ENCODE peak calls at places on chromosome 13, in six cellular contexts. U is osteoblast, A is caudate nucleus, V is A549, E is Karpas-422, R is aorta. K is an unnamed sample.

GRCh38 chr13:78709028-78709427 is 50.1 kb upstream of the OBI1 start:
- DNase-seq in E (no peak), V (peak), R (no peak), U (peak), A (no peak), K (no peak)

GRCh38 chr13:30734434-30734833 is 909 bp upstream of the ALOX5AP start:
- DNase-seq in E (no peak), V (no peak), R (no peak), U (peak), A (no peak), K (no peak)

GRCh38 chr13:26048745-26049144 is 3.1 kb downstream of the SHISA2 start:
- DNase-seq in A (no peak), E (no peak), V (no peak), R (no peak), U (no peak), K (no peak)

GRCh38 chr13:94595006-94595942 is 678 bp downstream of the TGDS start:
- DNase-seq in A (no peak), V (no peak), R (no peak), E (peak), U (peak), K (peak)

GRCh38 chr13:114032121-114032799 is 58.4 kb upstream of the C13orf46 start:
- DNase-seq in V (no peak), U (peak), E (no peak), R (no peak), A (no peak), K (no peak)

GRCh38 chr13:110179116-110179857 is 127.7 kb downstream of the COL4A1 start:
- DNase-seq in U (no peak), A (no peak), E (no peak), V (no peak), R (no peak), K (no peak)

GRCh38 chr13:99119686-99120085 is 81.0 kb upstream of the UBAC2 start:
- DNase-seq in R (no peak), E (no peak), A (no peak), U (no peak), V (peak), K (peak)

GRCh38 chr13:48493076-48493765 is 39.7 kb downstream of the RCBTB2 start:
- DNase-seq in U (no peak), E (peak), A (no peak), V (no peak), R (no peak), K (peak)

GRCh38 chr13:21639604-21640003 is 31.3 kb upstream of the FGF9 start:
- DNase-seq in R (no peak), U (no peak), E (no peak), A (no peak), V (no peak), K (no peak)

GRCh38 chr13:35930665-35931631 is 200.2 kb downstream of the DCLK1 start:
- DNase-seq in R (no peak), U (peak), V (peak), E (no peak), A (no peak), K (no peak)

GRCh38 chr13:97953376-97953970 is at the start of gene IPO5:
- DNase-seq in U (peak), R (no peak), V (no peak), A (no peak), E (no peak), K (no peak)

GRCh38 chr13:94252209-94252608 is 227.3 kb downstream of the DCT start:
- DNase-seq in V (no peak), U (no peak), R (no peak), A (no peak), E (no peak), K (no peak)

GRCh38 chr13:44238011-44238421 is 135.6 kb upstream of the SERP2 start:
- DNase-seq in V (no peak), R (no peak), A (no peak), U (no peak), E (no peak), K (no peak)
- H3K27ac ChIP-seq in V (peak), R (peak), A (peak), U (peak), E (no peak), K (no peak)

DNA sequence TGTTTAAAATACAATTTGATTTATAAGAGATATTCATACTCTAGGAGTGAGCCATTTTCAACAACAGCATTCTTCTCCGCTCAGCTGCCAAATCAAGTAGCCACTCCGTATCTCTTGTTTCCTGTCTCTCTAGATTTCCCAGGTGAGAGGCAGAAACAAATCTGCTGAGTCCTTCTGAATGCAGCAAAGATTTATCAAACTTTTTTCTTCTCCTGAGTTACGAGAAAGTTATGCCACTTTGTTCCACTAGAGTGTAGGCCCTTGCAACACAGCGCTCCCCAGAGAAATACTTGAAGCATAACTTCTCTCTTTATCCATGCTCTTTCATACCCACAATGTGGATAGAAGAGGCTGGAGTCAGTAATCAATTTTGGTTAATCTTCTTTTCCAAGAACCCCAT is 1960.8 kb downstream of the OLFM4 start:
- DNase-seq in A (no peak), V (no peak), E (no peak), R (no peak), U (no peak), K (no peak)
- H3K27ac ChIP-seq in A (no peak), V (no peak), E (no peak), R (no peak), U (no peak), K (no peak)

GRCh38 chr13:40576369-40576768 is 90.1 kb downstream of the FOXO1 start:
- DNase-seq in E (peak), R (no peak), V (no peak), U (peak), A (no peak), K (no peak)
- H3K27ac ChIP-seq in E (peak), R (no peak), V (no peak), U (no peak), A (no peak), K (no peak)

DNA sequence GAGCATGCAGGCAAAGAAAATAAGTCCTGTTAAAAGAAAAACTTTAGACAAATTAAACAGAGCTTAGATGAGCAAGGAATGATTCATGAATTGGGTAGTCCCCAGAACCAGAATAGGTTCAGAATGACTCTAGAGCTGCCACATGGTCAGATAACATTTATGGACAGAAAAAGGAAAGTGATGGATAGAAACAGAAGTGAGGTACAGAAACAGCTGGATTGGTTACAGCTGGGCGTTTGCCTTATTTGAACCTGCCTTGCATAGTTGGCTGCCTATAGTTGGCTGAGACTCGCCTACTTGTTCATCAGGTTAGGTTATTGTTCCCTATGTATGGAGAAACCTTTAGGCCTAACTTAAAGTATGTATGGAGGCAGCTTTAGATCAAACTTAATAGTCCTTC is 35.4 kb downstream of the WDFY2 start:
- DNase-seq in R (no peak), E (no peak), V (no peak), U (no peak), A (no peak), K (no peak)
- H3K27ac ChIP-seq in R (peak), E (no peak), V (peak), U (peak), A (peak), K (no peak)

DNA sequence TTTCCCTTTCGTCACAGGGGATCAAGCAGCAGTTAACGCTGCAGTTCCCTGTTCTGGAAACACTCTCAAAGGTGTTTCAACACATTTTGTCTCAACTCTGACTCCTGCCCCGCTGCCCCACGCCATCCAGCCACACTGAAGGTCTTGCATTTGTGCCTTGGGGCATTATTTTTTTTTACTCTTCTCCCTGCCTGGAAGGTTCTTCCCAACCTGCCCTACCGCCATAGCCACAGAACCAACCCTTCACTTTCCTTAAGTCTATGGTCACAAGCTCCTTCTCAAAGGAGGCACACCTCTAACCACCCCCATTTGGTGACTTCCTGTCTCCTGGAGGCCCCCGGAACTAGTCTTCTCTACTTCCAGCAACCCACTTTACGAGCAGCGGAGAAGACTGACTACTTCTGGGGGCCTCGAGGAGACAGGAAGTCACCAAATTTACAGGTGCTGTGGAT is 17.2 kb downstream of the KL start:
- DNase-seq in U (no peak), V (no peak), E (no peak), A (no peak), R (no peak), K (peak)
- H3K27ac ChIP-seq in U (no peak), V (no peak), E (no peak), A (no peak), R (no peak), K (no peak)

GRCh38 chr13:40328091-40328490 is 338.4 kb downstream of the FOXO1 start:
- DNase-seq in U (no peak), A (no peak), E (no peak), V (no peak), R (no peak), K (no peak)
- H3K27ac ChIP-seq in U (no peak), A (no peak), E (no peak), V (no peak), R (no peak), K (no peak)

GRCh38 chr13:27921421-27921960 is 1.7 kb downstream of the PDX1 start:
- DNase-seq in A (no peak), E (no peak), U (peak), V (no peak), R (no peak), K (no peak)

GRCh38 chr13:27922974-27923612 is 3.3 kb downstream of the PDX1 start:
- DNase-seq in U (no peak), R (no peak), E (no peak), V (no peak), A (no peak), K (no peak)

GRCh38 chr13:27920677-27921420 is 1.0 kb downstream of the PDX1 start:
- DNase-seq in A (no peak), U (peak), E (no peak), R (no peak), V (peak), K (no peak)

GRCh38 chr13:27923794-27924528 is 4.2 kb downstream of the PDX1 start:
- DNase-seq in U (no peak), R (no peak), V (no peak), A (no peak), E (no peak), K (no peak)

DNA sequence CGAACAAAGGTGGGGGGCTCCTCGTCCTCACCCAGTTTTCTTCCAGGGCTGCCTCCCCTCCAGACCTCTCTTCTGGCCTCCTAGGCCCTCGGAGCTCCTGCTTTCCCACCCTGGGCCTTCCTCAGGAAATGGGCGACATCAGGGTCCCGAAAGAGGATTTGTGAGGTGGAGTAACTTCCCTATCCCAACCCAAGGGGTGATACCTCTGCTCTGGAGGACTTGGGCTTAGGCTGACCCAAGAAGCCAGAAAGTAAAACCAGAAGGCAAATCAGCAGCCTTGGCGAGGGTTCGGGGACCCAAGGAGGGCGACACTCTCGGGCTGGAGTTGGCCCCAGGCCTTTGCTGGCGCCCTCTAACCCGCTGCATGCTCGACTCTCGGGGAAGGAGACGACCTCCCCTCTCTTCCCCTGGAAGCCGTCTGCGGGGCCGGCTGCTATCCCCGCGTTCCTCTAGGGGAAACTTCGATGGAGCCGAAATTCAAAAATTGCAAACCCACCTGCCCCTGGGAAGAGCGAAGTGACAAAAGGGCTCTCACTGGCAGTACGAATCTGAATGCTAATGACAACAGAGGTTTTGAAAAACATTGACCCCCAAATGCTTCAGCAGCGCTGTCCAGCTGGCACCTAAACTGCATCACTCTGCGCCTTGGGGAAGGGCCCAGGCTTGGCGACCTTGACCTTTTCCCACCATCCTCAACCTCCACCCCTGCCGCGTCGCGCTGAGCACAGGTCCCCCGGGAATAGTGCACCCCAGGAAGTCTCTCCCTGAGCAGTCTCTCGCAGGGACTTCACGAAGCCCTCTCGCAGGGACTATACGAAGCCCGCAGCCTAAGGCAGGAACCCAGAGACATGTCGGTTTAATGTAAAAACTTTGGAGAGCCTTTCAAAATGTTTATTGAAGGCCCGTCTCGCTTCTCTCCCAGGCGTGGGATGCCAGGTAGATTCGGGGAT is 2.4 kb downstream of the PDX1 start:
- DNase-seq in R (no peak), U (peak), A (no peak), V (no peak), E (no peak), K (no peak)
- H3K27ac ChIP-seq in R (no peak), U (no peak), A (no peak), V (no peak), E (no peak), K (no peak)

GRCh38 chr13:112718318-112718717 is 28.5 kb downstream of the ATP11A start:
- DNase-seq in V (no peak), A (no peak), R (no peak), E (no peak), U (no peak), K (no peak)
- H3K27ac ChIP-seq in V (no peak), A (no peak), R (no peak), E (no peak), U (no peak), K (no peak)

GRCh38 chr13:33233547-33233946 is 52.0 kb downstream of the STARD13 start:
- DNase-seq in R (no peak), V (no peak), U (no peak), A (no peak), E (no peak), K (no peak)

GRCh38 chr13:33235078-33235477 is 50.5 kb downstream of the STARD13 start:
- DNase-seq in R (no peak), U (peak), V (no peak), A (no peak), E (no peak), K (no peak)

GRCh38 chr13:33235564-33235963 is 50.0 kb downstream of the STARD13 start:
- DNase-seq in R (no peak), V (no peak), E (no peak), A (no peak), U (no peak), K (no peak)

GRCh38 chr13:33232883-33233282 is 52.7 kb downstream of the STARD13 start:
- DNase-seq in E (no peak), U (no peak), V (no peak), A (no peak), R (no peak), K (no peak)

DNA sequence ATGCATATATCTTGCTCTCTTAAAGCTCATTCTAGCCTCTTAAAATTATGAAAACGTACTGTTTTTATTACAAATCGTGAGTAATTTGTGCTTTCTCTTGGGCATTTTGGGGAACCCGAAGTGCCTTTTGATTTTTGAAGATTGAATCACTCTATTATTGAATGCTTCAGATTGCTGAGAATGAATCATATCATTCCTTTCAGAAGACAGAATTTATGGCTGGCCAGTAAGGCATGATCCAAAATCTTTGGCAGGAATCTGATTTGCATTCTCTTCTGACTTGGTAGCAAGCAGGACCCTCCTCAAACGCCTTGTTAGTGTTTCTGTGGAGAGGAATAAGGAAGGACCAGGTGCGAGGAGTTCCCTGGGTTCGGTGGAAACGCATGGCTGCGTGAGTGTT is 49.5 kb downstream of the STARD13 start:
- DNase-seq in R (no peak), E (no peak), A (no peak), V (no peak), U (peak), K (no peak)
- H3K27ac ChIP-seq in R (peak), E (no peak), A (no peak), V (peak), U (peak), K (no peak)

GRCh38 chr13:42878721-42879120 is 97.3 kb downstream of the FAM216B start:
- DNase-seq in U (no peak), V (no peak), R (no peak), E (no peak), A (no peak), K (no peak)

GRCh38 chr13:42885325-42885724 is 103.9 kb downstream of the FAM216B start:
- DNase-seq in V (no peak), A (no peak), E (no peak), R (no peak), U (no peak), K (no peak)

GRCh38 chr13:42880241-42880640 is 98.9 kb downstream of the FAM216B start:
- DNase-seq in A (no peak), R (no peak), E (no peak), V (no peak), U (no peak), K (no peak)

GRCh38 chr13:42883142-42883541 is 101.8 kb downstream of the FAM216B start:
- DNase-seq in R (no peak), U (no peak), A (no peak), E (no peak), V (no peak), K (no peak)

GRCh38 chr13:42883771-42884170 is 102.4 kb downstream of the FAM216B start:
- DNase-seq in V (peak), A (no peak), U (no peak), R (no peak), E (peak), K (no peak)
- H3K27ac ChIP-seq in V (no peak), A (no peak), U (no peak), R (no peak), E (no peak), K (no peak)